ENCODE peak calls at places on chromosomes 3 and 15, in ten cellular contexts. V is HCT116, H is fibroblast of the aortic adventitia, R is GM23338, W is HFFc6, K is kidney, G is colonic mucosa, E is fibroblast of mammary gland, Q is stomach, Z is endothelial cell. N is an unnamed sample.

GRCh38 chr3:127722104-127722784 is 49.5 kb downstream of the ABTB1 start:
- DNase-seq in V (no peak), H (no peak), R (peak; percentile 33), W (no peak), K (no peak), G (no peak), E (no peak), Q (no peak), Z (no peak), N (no peak)

GRCh38 chr3:15023719-15024118 is 41.4 kb downstream of the MRPS25 start:
- DNase-seq in V (no peak), H (no peak), R (no peak), W (no peak), K (no peak), G (no peak), E (no peak), Q (no peak), Z (no peak), N (no peak)

GRCh38 chr3:182725372-182726251 is 67.7 kb upstream of the ATP11B start:
- DNase-seq in V (no peak), H (no peak), R (peak; percentile 65), W (no peak), K (no peak), G (peak; percentile 58), E (peak; percentile 8), Q (peak; percentile 62), Z (no peak), N (no peak)

GRCh38 chr3:14124223-14124614 is 451 bp downstream of the CHCHD4 start:
- DNase-seq in V (no peak), H (peak; percentile 39), R (peak; percentile 63), W (no peak), K (peak; percentile 89), G (peak; percentile 80), E (peak; percentile 44), Q (peak; percentile 62), Z (peak; percentile 37), N (no peak)

GRCh38 chr3:23923786-23924185 is 6.9 kb downstream of the RPL15 start:
- DNase-seq in V (no peak), H (peak; percentile 49), R (peak; percentile 51), W (peak; percentile 20), K (no peak), G (no peak), E (no peak), Q (no peak), Z (no peak), N (no peak)

GRCh38 chr3:126416943-126417342 is 22.2 kb downstream of the CFAP100 start:
- DNase-seq in V (no peak), H (no peak), R (no peak), W (no peak), K (no peak), G (no peak), E (no peak), Q (peak; percentile 3), Z (no peak), N (peak; percentile 63)

GRCh38 chr3:104521606-104522336 is 844.9 kb upstream of the ALCAM start:
- DNase-seq in V (no peak), H (no peak), R (no peak), W (no peak), K (no peak), G (no peak), E (no peak), Q (no peak), Z (no peak), N (no peak)

GRCh38 chr3:131705099-131705498 is 202.3 kb upstream of the MRPL3 start:
- DNase-seq in V (no peak), H (no peak), R (no peak), W (no peak), K (no peak), G (no peak), E (no peak), Q (no peak), Z (no peak), N (no peak)

GRCh38 chr3:151216641-151217040 is 13.6 kb upstream of the GPR171 start:
- DNase-seq in V (no peak), H (peak; percentile 59), R (no peak), W (peak; percentile 41), K (no peak), G (no peak), E (peak; percentile 19), Q (no peak), Z (no peak), N (no peak)

GRCh38 chr3:71517206-71517855 is 66.2 kb downstream of the FOXP1 start:
- DNase-seq in V (no peak), H (peak; percentile 65), R (no peak), W (no peak), K (no peak), G (no peak), E (no peak), Q (no peak), Z (no peak), N (no peak)

GRCh38 chr3:43762486-43762885 is 71.7 kb downstream of the ABHD5 start:
- DNase-seq in V (no peak), H (no peak), R (no peak), W (no peak), K (no peak), G (no peak), E (no peak), Q (no peak), Z (no peak), N (no peak)

GRCh38 chr3:132210476-132211346 is 106.5 kb upstream of the ACP3 start:
- DNase-seq in V (peak; percentile 39), H (no peak), R (peak; percentile 86), W (no peak), K (no peak), G (peak; percentile 60), E (no peak), Q (peak; percentile 63), Z (peak; percentile 53), N (no peak)

GRCh38 chr3:31752305-31753049 is 219.8 kb downstream of the STT3B start:
- DNase-seq in V (no peak), H (no peak), R (no peak), W (no peak), K (no peak), G (no peak), E (no peak), Q (no peak), Z (no peak), N (no peak)

GRCh38 chr3:182713743-182714517 is 79.4 kb upstream of the ATP11B start:
- DNase-seq in V (peak; percentile 60), H (peak; percentile 85), R (peak; percentile 82), W (peak; percentile 69), K (no peak), G (no peak), E (peak; percentile 76), Q (no peak), Z (no peak), N (no peak)

GRCh38 chr15:74332611-74333010 is 34.8 kb downstream of the CYP11A1 start:
- DNase-seq in V (no peak), H (no peak), R (no peak), W (no peak), K (peak; percentile 45), G (no peak), E (no peak), Q (no peak), Z (no peak), N (no peak)

GRCh38 chr15:78304487-78305413 is 5.3 kb upstream of the SKIC8 start:
- DNase-seq in V (no peak), H (no peak), R (no peak), W (no peak), K (no peak), G (no peak), E (no peak), Q (peak; percentile 17), Z (no peak), N (no peak)

GRCh38 chr3:106570426-106570825 is 701.6 kb upstream of the CBLB start:
- DNase-seq in V (no peak), H (no peak), R (no peak), W (no peak), K (no peak), G (no peak), E (no peak), Q (no peak), Z (no peak), N (no peak)

GRCh38 chr15:70030851-70031645 is 66.7 kb downstream of the TLE3 start:
- DNase-seq in V (no peak), H (no peak), R (no peak), W (no peak), K (peak; percentile 45), G (no peak), E (no peak), Q (no peak), Z (no peak), N (no peak)

GRCh38 chr3:175121225-175121624 is 262.1 kb downstream of the NAALADL2 start:
- DNase-seq in V (peak; percentile 7), H (no peak), R (peak; percentile 58), W (no peak), K (no peak), G (peak; percentile 28), E (no peak), Q (peak; percentile 50), Z (no peak), N (no peak)
- TF ChIP-seq CTCF in V (peak; percentile 80), H (peak; percentile 31), R (peak; percentile 78), W (peak; percentile 51), K (no peak), G (no peak), E (peak; percentile 40), Q (no peak), Z (peak; percentile 49), N (peak; percentile 39)

GRCh38 chr3:176354843-176355242 is 842.4 kb downstream of the TBL1XR1 start:
- DNase-seq in V (no peak), H (no peak), R (no peak), W (no peak), K (no peak), G (no peak), E (no peak), Q (no peak), Z (no peak), N (no peak)

GRCh38 chr3:176362191-176362731 is 835.0 kb downstream of the TBL1XR1 start:
- DNase-seq in V (no peak), H (no peak), R (peak; percentile 86), W (no peak), K (peak; percentile 63), G (no peak), E (no peak), Q (no peak), Z (peak; percentile 65), N (no peak)

GRCh38 chr3:176357891-176358290 is 839.4 kb downstream of the TBL1XR1 start:
- DNase-seq in V (no peak), H (no peak), R (no peak), W (no peak), K (no peak), G (no peak), E (no peak), Q (no peak), Z (no peak), N (no peak)

GRCh38 chr3:176359211-176359610 is 838.1 kb downstream of the TBL1XR1 start:
- DNase-seq in V (no peak), H (no peak), R (peak; percentile 46), W (no peak), K (no peak), G (no peak), E (no peak), Q (no peak), Z (no peak), N (no peak)
- TF ChIP-seq CTCF in V (no peak), H (no peak), R (peak; percentile 54), W (peak; percentile 21), K (no peak), G (no peak), E (no peak), Q (no peak), Z (no peak), N (peak; percentile 20)

GRCh38 chr3:133574260-133574881 is 885 bp downstream of the CDV3 start:
- DNase-seq in V (no peak), H (peak; percentile 76), R (peak; percentile 74), W (peak; percentile 64), K (peak; percentile 93), G (peak; percentile 74), E (peak; percentile 82), Q (peak; percentile 76), Z (peak; percentile 76), N (peak; percentile 88)
- TF ChIP-seq CTCF in V (no peak), H (peak; percentile 12), R (peak; percentile 6), W (peak; percentile 28), K (peak; percentile 6), G (no peak), E (no peak), Q (no peak), Z (no peak), N (peak; percentile 31)

GRCh38 chr3:41118461-41119385 is 80.6 kb upstream of the CTNNB1 start:
- DNase-seq in V (no peak), H (no peak), R (no peak), W (no peak), K (no peak), G (peak; percentile 72), E (no peak), Q (no peak), Z (no peak), N (no peak)
- TF ChIP-seq CTCF in V (no peak), H (no peak), R (no peak), W (no peak), K (no peak), G (no peak), E (no peak), Q (no peak), Z (no peak), N (no peak)

N was measured in osteocyte.